ENCODE peak calls at places on chromosomes 5 and 9, in five cellular contexts. E is A172; D is SHP77; N is stimulated activated CD8-positive, alpha-beta memory T cell treated with anti-CD3 and anti-CD28 coated beads, Interleukin-4, amount 100 ng/mL, for 4 hours; Q is putamen. B is an unnamed sample.
A peak's percentile ranks its signal among the peaks of the same experiment; 100 is the strongest.

GRCh38 chr9:70100362-70100761 is 56.7 kb downstream of the MAMDC2 start:
- DNase-seq in E (no peak), D (no peak), N (no peak), Q (no peak), B (no peak)

GRCh38 chr5:148734518-148734917 is 80.2 kb upstream of the HTR4 start:
- DNase-seq in E (no peak), D (no peak), N (no peak), Q (no peak), B (no peak)

GRCh38 chr5:67493676-67494075 is 297.1 kb upstream of the CD180 start:
- DNase-seq in E (peak; percentile 8), D (peak; percentile 54), N (no peak), Q (peak; percentile 83), B (no peak)

GRCh38 chr5:207599-207998 is 10.4 kb downstream of the CCDC127 start:
- DNase-seq in E (no peak), D (no peak), N (no peak), Q (no peak), B (no peak)

GRCh38 chr9:91143162-91143561 is 218.6 kb downstream of the AUH start:
- DNase-seq in E (no peak), D (no peak), N (no peak), Q (no peak), B (no peak)

GRCh38 chr9:117000834-117001233 is 313.7 kb downstream of the TRIM32 start:
- DNase-seq in E (no peak), D (no peak), N (no peak), Q (no peak), B (no peak)

GRCh38 chr9:116437411-116438370 is 249.4 kb upstream of the TRIM32 start:
- DNase-seq in E (peak; percentile 93), D (no peak), N (no peak), Q (no peak), B (no peak)

GRCh38 chr9:26801772-26802171 is 90.8 kb downstream of the CAAP1 start:
- DNase-seq in E (no peak), D (no peak), N (no peak), Q (no peak), B (no peak)

GRCh38 chr5:38556599-38557308 is at the start of gene LIFR:
- DNase-seq in E (peak; percentile 68), D (peak; percentile 89), N (no peak), Q (peak; percentile 89), B (peak; percentile 89)

GRCh38 chr5:176849611-176850227 is 39.4 kb downstream of the UNC5A start:
- DNase-seq in E (no peak), D (peak; percentile 23), N (no peak), Q (no peak), B (no peak)

GRCh38 chr5:176887252-176887849 is 11.8 kb downstream of the HK3 start:
- DNase-seq in E (no peak), D (no peak), N (no peak), Q (no peak), B (no peak)

GRCh38 chr9:105413486-105414068 is 34.3 kb upstream of the FSD1L start:
- DNase-seq in E (peak; percentile 66), D (peak; percentile 20), N (no peak), Q (peak; percentile 36), B (peak; percentile 23)

GRCh38 chr5:140153905-140154304 is 21.1 kb upstream of the CYSTM1 start:
- DNase-seq in E (no peak), D (no peak), N (no peak), Q (peak; percentile 39), B (no peak)

GRCh38 chr5:50856720-50857119 is 190.3 kb downstream of the PARP8 start:
- DNase-seq in E (no peak), D (no peak), N (no peak), Q (peak; percentile 25), B (no peak)

GRCh38 chr9:128056086-128056485 is 11.0 kb downstream of the NAIF1 start:
- DNase-seq in E (no peak), D (no peak), N (no peak), Q (no peak), B (no peak)

GRCh38 chr5:171681667-171682066 is 104.0 kb upstream of the SMIM23 start:
- DNase-seq in E (peak; percentile 13), D (no peak), N (no peak), Q (no peak), B (peak; percentile 12)

GRCh38 chr9:94782367-94783120 is 56.0 kb downstream of the AOPEP start:
- DNase-seq in E (no peak), D (no peak), N (no peak), Q (no peak), B (no peak)

GRCh38 chr5:170752257-170753215 is 31.0 kb upstream of the GABRP start:
- DNase-seq in E (no peak), D (no peak), N (no peak), Q (no peak), B (no peak)

GRCh38 chr5:176608142-176608705 is 1.7 kb downstream of the GPRIN1 start:
- DNase-seq in E (no peak), D (no peak), N (no peak), Q (no peak), B (no peak)